ENCODE peak calls at places on chromosomes 6 and 20, in four cellular contexts. Q is effector memory CD4-positive, alpha-beta T cell; K is ascending aorta; B is choroid plexus epithelial cell. U is an unnamed sample.
A peak's percentile ranks its signal among the peaks of the same experiment; 100 is the strongest.

GRCh38 chr6:35468980-35469710 is 944 bp downstream of the RPL10A start:
- DNase-seq in Q (no peak), K (no peak), B (no peak), U (no peak)

GRCh38 chr6:108961985-108962384 is 113.8 kb downstream of the ARMC2 start:
- DNase-seq in Q (no peak), K (no peak), B (peak; percentile 76), U (no peak)

GRCh38 chr6:140684776-140685550 is 1310.5 kb upstream of the CITED2 start:
- DNase-seq in Q (no peak), K (no peak), B (no peak), U (no peak)

GRCh38 chr20:49482621-49483017 is at the start of gene KCNB1:
- DNase-seq in Q (peak; percentile 3), K (no peak), B (peak; percentile 45), U (no peak)

GRCh38 chr20:32004963-32005362 is 5.3 kb upstream of the CCM2L start:
- DNase-seq in Q (no peak), K (no peak), B (peak; percentile 57), U (no peak)

GRCh38 chr6:79463721-79464120 is 73.5 kb downstream of the LCA5 start:
- DNase-seq in Q (no peak), K (no peak), B (no peak), U (no peak)

GRCh38 chr6:7390218-7390878 is 740 bp downstream of the RIOK1 start:
- DNase-seq in Q (no peak), K (no peak), B (peak; percentile 89), U (no peak)

GRCh38 chr6:29487660-29488059 is at the start of gene MAS1L:
- DNase-seq in Q (no peak), K (no peak), B (no peak), U (no peak)

GRCh38 chr6:149933036-149933435 is 8.8 kb upstream of the ULBP2 start:
- DNase-seq in Q (no peak), K (no peak), B (no peak), U (no peak)

DNA sequence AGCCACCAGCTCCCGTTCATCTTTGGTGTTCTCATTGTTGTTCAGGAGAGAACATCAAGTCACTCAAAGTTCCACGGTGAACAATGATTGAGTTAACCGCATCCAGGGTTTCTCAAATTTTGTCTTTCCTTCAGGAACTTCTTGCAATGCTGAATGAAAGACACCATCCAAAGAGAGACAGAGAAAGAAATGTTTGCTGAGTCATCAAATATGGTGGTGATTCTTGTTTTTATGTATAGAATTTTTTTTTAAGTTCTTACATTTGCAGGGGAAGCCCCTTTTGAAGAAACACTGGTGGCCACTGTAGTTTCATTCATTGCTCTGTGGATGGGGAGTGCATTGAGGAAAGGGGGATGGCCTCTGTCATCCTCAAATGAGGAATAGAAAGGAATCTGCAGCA is 62.4 kb upstream of the ENPP5 start:
- DNase-seq in Q (no peak), K (no peak), B (no peak), U (no peak)
- H3K4me3 ChIP-seq in Q (no peak overlapping the region), K (no peak overlapping the region), B (no peak overlapping the region), U (no peak overlapping the region)

GRCh38 chr6:5072440-5072839 is 12.7 kb upstream of the PPP1R3G start:
- DNase-seq in Q (no peak), K (no peak), B (no peak), U (no peak)
- H3K4me3 ChIP-seq in Q (no peak overlapping the region), K (no peak overlapping the region), B (no peak overlapping the region), U (no peak overlapping the region)

DNA sequence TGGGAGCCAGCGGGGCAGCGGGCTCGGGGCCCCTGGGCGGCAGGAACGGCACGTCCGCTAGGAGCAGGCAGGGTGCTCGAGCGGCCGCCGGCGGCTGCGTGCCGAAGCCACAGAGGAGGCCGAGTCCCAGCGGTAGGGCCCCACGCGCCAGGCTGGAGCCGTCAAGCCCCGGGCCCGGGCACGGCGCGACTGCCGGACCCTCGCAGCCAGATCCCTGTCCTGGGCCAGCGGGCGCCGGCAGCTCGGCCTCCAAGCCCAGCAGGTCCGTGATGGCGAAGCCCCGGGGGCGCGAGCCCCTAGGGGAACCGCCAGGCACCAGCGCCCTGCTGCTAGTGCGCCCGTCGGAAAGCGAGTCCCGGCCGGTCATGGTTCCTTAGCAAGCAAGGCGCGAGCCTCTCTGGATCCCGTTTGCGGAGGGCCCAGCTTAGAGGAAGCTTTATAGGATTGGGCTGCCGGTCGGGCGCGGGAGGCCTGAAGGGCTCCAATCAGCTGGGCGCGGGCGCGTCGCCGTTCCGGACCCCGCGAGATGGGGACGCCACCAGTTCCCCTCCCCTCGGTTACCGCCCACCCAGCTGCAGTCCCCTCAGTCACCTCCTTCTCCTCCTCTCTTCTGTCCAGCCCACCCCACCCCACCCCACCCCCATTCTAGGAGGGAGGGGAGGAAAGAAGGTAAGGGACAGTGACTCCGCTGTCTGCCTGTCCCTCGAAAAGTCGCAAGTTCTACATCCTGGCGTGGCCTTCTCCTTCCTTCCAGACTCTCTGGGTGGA is at the start of gene VSX1:
- DNase-seq in Q (no peak), K (no peak), B (no peak), U (no peak)
- H3K4me3 ChIP-seq in Q (no peak within 1 kb of the TSS), K (no peak within 1 kb of the TSS), B (no peak within 1 kb of the TSS), U (no peak within 1 kb of the TSS)

GRCh38 chr6:89799756-89800155 is 19.8 kb downstream of the MDN1 start:
- DNase-seq in Q (no peak), K (no peak), B (no peak), U (no peak)

GRCh38 chr6:89794324-89794723 is 25.3 kb downstream of the MDN1 start:
- DNase-seq in Q (no peak), K (no peak), B (no peak), U (no peak)

GRCh38 chr6:89793586-89793985 is 26.0 kb downstream of the MDN1 start:
- DNase-seq in Q (no peak), K (no peak), B (peak; percentile 78), U (no peak)

GRCh38 chr6:89799111-89799510 is 20.5 kb downstream of the MDN1 start:
- DNase-seq in Q (no peak), K (no peak), B (no peak), U (no peak)

GRCh38 chr6:89797317-89797716 is 22.3 kb downstream of the MDN1 start:
- DNase-seq in Q (no peak), K (no peak), B (peak; percentile 98), U (no peak)
- H3K4me3 ChIP-seq in Q (no peak overlapping the region), K (no peak overlapping the region), B (no peak overlapping the region), U (no peak overlapping the region)

GRCh38 chr6:41441598-41442205 is 104.5 kb upstream of the FOXP4 start:
- DNase-seq in Q (peak; percentile 9), K (no peak), B (no peak), U (no peak)

GRCh38 chr6:41440958-41441357 is 105.2 kb upstream of the FOXP4 start:
- DNase-seq in Q (no peak), K (no peak), B (no peak), U (no peak)

GRCh38 chr6:41443616-41444525 is 102.3 kb upstream of the FOXP4 start:
- DNase-seq in Q (no peak), K (no peak), B (peak; percentile 39), U (no peak)

GRCh38 chr6:41445268-41445667 is 100.9 kb upstream of the FOXP4 start:
- DNase-seq in Q (no peak), K (no peak), B (no peak), U (no peak)

DNA sequence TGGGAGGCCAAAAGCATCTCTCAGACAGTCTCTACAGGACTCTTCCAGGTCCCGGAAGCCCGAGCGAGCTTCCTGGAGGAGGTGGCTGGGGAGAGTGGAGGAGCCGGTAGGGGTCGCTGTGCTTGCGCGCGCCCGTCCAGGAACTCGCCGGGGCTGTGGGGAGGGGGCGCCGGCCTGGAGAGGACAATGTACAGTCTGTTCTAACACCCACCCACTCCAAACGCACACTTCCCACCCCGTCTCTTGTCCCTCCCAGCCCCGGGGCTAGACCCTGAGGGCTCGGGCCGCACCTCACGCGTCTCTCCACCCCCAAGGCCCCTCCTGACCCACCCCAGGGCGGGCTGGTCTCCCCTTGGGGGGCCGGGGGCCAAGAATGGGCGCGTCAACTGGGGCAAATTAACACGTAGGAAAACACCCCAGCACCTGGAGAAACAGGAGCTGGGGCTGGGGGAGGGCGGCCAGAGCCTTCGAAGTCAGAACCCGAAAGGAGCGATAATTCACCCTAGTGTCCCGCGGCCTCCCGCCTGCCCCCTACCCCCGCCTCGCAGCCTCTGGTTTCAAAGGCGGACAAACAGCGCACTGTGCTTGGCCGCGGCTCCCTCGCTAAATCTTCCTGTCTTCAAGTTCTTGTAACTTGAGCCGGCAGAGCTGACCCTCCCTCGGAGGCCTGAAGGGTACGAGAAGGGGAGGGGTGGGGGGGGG is 103.2 kb upstream of the FOXP4 start:
- DNase-seq in Q (no peak), K (no peak), B (peak; percentile 75), U (no peak)
- H3K4me3 ChIP-seq in Q (no peak overlapping the region), K (peak overlapping the region; percentile 25), B (peak overlapping the region; percentile 33), U (no peak overlapping the region)

DNA sequence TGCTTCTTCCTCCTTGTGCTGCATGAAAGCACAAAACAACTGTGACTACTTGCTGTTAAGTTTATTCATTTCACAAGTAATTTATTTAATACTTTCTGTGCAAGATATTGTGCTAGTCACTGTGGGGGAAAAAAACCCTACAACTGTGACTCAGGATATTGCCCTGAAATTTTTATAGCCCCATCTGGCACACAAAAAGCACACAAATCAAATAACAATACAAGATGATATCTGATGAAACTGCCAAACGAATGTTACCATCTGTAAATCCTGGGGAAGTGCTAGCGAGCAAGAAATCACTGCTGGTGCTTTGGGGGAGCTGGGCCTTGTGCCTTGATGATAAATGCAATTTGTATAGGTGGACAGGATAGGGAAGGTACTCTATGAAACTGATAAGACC is 115.5 kb downstream of the RTN4IP1 start:
- DNase-seq in Q (no peak), K (no peak), B (no peak), U (peak; percentile 22)
- H3K4me3 ChIP-seq in Q (peak overlapping the region; percentile 88), K (no peak overlapping the region), B (no peak overlapping the region), U (peak overlapping the region; percentile 73)